ENCODE peak calls at places on chromosomes 13 and 19, in four cellular contexts. V is cardiac fibroblast; F is astrocyte of the spinal cord; R is CD4-positive, alpha-beta T cell. J is an unnamed sample.

GRCh38 chr19:51610576-51610975 is 19.6 kb downstream of the SIGLEC5 start:
- DNase-seq in V (no peak), R (no peak), F (no peak), J (no peak)

GRCh38 chr13:30002577-30002976 is 152.2 kb upstream of the UBL3 start:
- DNase-seq in F (peak; percentile 63), R (no peak), V (peak; percentile 33), J (no peak)

GRCh38 chr13:99617474-99618255 is 116.4 kb downstream of the TM9SF2 start:
- DNase-seq in F (peak; percentile 48), R (peak; percentile 13), V (peak; percentile 73), J (peak; percentile 67)

GRCh38 chr19:56066152-56067023 is 54.7 kb downstream of the ZNF787 start:
- DNase-seq in R (peak; percentile 56), F (peak; percentile 27), V (peak; percentile 55), J (peak; percentile 80)

GRCh38 chr13:99374994-99375805 is 68.0 kb upstream of the GPR183 start:
- DNase-seq in R (peak; percentile 71), F (no peak), V (no peak), J (no peak)

GRCh38 chr13:51229731-51230130 is 7.5 kb downstream of the FAM124A start:
- DNase-seq in R (no peak), V (no peak), F (no peak), J (no peak)

GRCh38 chr13:79393564-79394249 is 12.3 kb downstream of the RBM26 start:
- DNase-seq in F (no peak), V (no peak), R (peak; percentile 45), J (no peak)

GRCh38 chr19:35533822-35534521 is 716 bp downstream of the GAPDHS start:
- DNase-seq in F (no peak), V (peak; percentile 65), R (peak; percentile 55), J (peak; percentile 50)

GRCh38 chr19:12841094-12841493 is 2.8 kb downstream of the MAST1 start:
- DNase-seq in V (peak; percentile 52), R (no peak), F (no peak), J (peak; percentile 73)

GRCh38 chr19:40721140-40721486 is 4.2 kb downstream of the ITPKC start:
- DNase-seq in R (no peak), F (no peak), V (no peak), J (no peak)

GRCh38 chr19:10568826-10569651 is at the start of gene CDKN2D:
- DNase-seq in R (peak; percentile 100), F (peak; percentile 100), V (peak; percentile 100), J (peak; percentile 99)

GRCh38 chr19:19388568-19389555 is 16.6 kb upstream of the GATAD2A start:
- DNase-seq in R (no peak), F (no peak), V (no peak), J (no peak)

GRCh38 chr13:52615817-52616216 is 26.4 kb upstream of the HNRNPA1L2 start:
- DNase-seq in R (no peak), F (no peak), V (no peak), J (no peak)

GRCh38 chr13:73141292-73141771 is 82.5 kb downstream of the KLF5 start:
- DNase-seq in F (peak; percentile 40), V (peak; percentile 56), R (no peak), J (no peak)

GRCh38 chr19:5632241-5632612 is 9.3 kb downstream of the SAFB start:
- DNase-seq in F (no peak), R (no peak), V (no peak), J (no peak)

GRCh38 chr19:42108527-42109389 is 23.5 kb downstream of the POU2F2 start:
- DNase-seq in V (peak; percentile 93), F (peak; percentile 86), R (peak; percentile 88), J (peak; percentile 91)

GRCh38 chr13:50225188-50226155 is 210.2 kb downstream of the KCNRG start:
- DNase-seq in F (no peak), V (no peak), R (no peak), J (no peak)

GRCh38 chr19:3095375-3096191 is 1.4 kb downstream of the GNA11 start:
- DNase-seq in F (no peak), V (peak; percentile 7), R (peak; percentile 57), J (peak; percentile 56)

GRCh38 chr19:46487802-46488445 is 7.7 kb downstream of the PNMA8B start:
- DNase-seq in F (peak; percentile 62), R (peak; percentile 69), V (peak; percentile 78), J (peak; percentile 94)

GRCh38 chr13:75963318-75963717 is 327.2 kb downstream of the LMO7 start:
- DNase-seq in F (peak; percentile 5), R (no peak), V (peak; percentile 1), J (no peak)

GRCh38 chr19:41537789-41538188 is 38.2 kb upstream of the CEACAM21 start:
- DNase-seq in V (peak; percentile 51), F (peak; percentile 6), R (no peak), J (no peak)

GRCh38 chr13:101916108-101916757 is 463.8 kb downstream of the ITGBL1 start:
- DNase-seq in V (no peak), F (peak; percentile 32), R (no peak), J (peak; percentile 70)

GRCh38 chr19:15291089-15291488 is 41.2 kb downstream of the BRD4 start:
- DNase-seq in F (peak; percentile 70), R (no peak), V (no peak), J (no peak)

GRCh38 chr19:6070179-6071102 is 39.9 kb downstream of the RFX2 start:
- DNase-seq in V (no peak), F (no peak), R (no peak), J (no peak)

GRCh38 chr13:98563071-98563470 is 13.8 kb downstream of the STK24 start:
- DNase-seq in F (no peak), R (peak; percentile 53), V (no peak), J (no peak)

GRCh38 chr19:19656451-19657396 is 6.8 kb downstream of the ATP13A1 start:
- DNase-seq in F (no peak), V (no peak), R (no peak), J (no peak)

DNA sequence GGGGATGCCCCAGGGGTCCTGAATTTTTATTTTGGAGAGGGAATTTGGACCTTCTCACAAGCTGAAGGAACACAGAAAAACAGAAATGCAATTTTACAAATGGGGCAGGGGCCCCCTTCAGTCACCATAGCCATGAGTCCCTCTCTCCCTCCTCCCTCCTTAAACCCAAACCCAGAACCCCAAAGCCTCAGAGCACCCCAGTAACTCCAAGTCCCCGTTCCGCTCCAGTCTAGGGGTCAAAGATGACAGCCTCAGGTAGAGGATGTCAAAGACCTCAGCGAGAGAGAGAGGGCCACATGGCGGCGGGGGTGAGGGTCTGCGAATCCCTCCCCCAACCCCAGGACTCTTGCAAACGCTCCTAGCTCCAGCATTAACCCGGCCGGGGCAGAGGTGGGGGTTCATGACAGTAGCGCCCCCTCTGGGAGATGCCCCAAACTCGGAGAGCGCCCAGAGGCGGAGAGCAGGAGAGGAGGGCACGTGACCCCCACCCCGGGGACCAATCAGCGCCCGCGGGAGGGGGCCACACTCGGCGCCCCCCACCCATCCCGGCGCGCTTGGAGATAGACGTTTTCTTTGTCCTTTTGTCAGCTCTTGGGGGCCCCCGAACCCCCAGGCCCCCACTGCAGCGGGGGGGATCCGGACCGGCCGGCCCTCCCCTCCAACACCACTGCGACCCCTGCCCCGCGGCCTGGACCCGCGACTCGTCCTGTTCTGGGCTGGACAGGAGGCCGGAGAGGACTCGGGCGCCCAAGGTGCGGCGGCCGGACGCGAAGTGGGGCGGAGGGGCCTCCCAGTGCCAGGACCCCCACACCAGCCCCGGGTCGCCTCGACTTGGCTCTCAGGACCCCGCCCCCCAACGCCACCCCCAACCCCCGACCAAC is 20.8 kb upstream of the SEMA6B start:
- DNase-seq in F (no peak), V (no peak), R (no peak), J (no peak)
- TF ChIP-seq CTCF in F (peak; percentile 31), V (peak; percentile 14), R (no peak), J (no peak)

GRCh38 chr19:708154-709141 is at the start of gene PALM:
- DNase-seq in F (no peak), V (peak; percentile 37), R (no peak), J (peak; percentile 48)
- TF ChIP-seq CTCF in F (no peak), V (no peak), R (no peak), J (no peak)

GRCh38 chr13:45831851-45832250 is 19.7 kb downstream of the SIAH3 start:
- DNase-seq in R (no peak), V (no peak), F (no peak), J (no peak)
- TF ChIP-seq CTCF in R (no peak), V (no peak), F (no peak), J (no peak)

DNA sequence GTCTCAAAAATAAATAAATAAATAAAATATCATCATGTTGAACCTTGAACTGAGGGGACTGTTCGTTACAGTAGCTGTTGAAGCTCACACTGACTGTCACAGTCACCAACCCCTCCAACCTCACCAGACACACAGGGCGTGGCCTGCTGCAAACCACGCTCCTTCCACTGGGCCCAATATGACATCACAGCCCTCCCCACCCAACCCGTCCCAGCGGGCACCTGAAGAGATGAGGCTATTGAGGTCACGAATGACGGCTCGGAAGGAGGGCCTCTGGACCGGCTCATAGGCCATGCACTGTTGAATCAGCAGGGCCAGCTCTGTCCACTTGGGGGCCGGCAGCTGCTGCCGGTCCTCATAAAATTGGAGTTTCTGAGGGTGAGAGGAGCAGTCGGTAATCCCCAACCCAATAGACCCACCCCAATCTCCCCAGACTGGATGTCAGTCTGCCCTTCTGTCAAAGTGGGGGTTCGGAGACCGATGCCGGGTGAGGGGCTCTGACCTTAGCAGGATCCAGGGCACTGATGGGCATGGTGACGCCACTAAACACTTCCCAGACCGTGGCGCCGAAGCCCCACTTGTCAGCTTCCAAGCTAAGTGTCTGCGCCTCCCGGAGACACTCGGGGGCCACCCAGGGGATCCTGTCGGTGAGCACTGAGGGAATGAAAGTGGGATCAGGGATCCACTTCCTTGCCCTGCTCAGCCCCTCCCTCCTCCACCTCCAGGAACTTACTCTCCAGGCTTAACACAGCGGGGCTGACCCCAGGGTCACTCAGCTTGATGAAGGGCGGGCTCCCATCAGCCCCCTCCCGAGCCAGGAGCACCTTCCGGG is 13.2 kb downstream of the JAK3 start:
- DNase-seq in F (no peak), V (no peak), R (no peak), J (no peak)
- TF ChIP-seq CTCF in F (no peak), V (no peak), R (no peak), J (no peak)

DNA sequence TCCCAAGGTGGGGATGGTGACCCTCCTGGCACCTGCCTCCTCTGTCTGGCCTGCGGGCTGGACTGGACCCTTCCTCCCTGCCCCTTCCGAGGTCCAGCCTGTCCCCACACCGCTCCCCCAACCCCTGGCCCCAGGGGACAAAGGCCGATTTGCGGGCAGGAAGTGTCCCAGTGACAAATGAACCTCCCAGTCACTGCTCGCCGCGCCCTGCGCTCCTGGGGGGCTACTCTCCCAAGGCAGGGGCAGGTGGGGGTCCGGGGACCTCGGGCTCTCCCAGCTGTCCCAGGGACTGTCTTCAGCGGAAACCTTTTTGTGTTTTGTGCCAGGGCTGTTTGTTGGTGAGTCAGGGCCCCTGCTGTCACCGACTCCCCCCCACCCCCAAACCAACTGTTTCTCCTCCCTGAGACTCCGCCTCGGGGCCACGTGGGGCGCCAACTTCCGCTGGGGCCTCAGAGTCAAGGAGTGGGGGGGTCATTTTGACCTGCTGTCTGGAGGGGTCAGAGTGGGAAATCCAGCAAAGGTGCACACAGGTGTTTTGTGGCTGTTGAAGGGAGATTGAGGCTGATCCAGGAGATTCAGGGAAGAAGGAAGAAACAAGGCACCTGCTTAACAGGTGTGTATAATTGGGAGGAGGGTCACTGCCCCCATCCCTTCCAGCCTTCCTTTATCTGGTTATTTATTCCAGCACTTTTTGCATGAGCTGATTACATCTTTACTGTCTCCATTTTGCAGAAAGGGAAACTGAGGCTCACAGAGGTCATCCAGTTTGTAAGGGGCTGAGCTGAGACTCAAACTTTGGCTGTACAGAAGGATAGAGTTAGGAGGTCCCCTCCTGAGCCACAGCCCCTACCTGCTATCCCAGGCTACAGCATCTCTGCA is 831 bp downstream of the PGPEP1 start:
- DNase-seq in R (peak; percentile 69), V (no peak), F (peak; percentile 55), J (no peak)
- TF ChIP-seq CTCF in R (no peak), V (no peak), F (no peak), J (no peak)

GRCh38 chr19:1491114-1491848 is at the start of gene REEP6:
- DNase-seq in R (no peak), F (no peak), V (no peak), J (no peak)
- TF ChIP-seq CTCF in R (no peak), F (no peak), V (no peak), J (no peak)

GRCh38 chr13:44876782-44877324 is 112.4 kb downstream of the NUFIP1 start:
- DNase-seq in V (no peak), R (no peak), F (no peak), J (peak; percentile 24)
- TF ChIP-seq CTCF in V (peak; percentile 50), R (no peak), F (peak; percentile 43), J (peak; percentile 48)